ENCODE peak calls at places on chromosome 17, in seven cellular contexts. C is SK-N-SH, U is HepG2, T is A549, N is K562, M is HCT116, R is GM12878. P is an unnamed sample.
A peak's percentile ranks its signal among the peaks of the same experiment; 100 is the strongest.

GRCh38 chr17:61411114-61411943 is 11.7 kb downstream of the TBX2 start:
- DNase-seq in C (peak; percentile 79), U (no peak), T (no peak), N (no peak), M (no peak), R (no peak), P (peak; percentile 70)

GRCh38 chr17:36072431-36073121 is 8.5 kb downstream of the CCL18 start:
- DNase-seq in C (peak; percentile 62), U (peak; percentile 52), T (peak; percentile 70), N (peak; percentile 78), M (peak; percentile 24), R (peak; percentile 69), P (peak; percentile 90)

GRCh38 chr17:50177476-50177875 is 11.7 kb downstream of the SGCA start:
- DNase-seq in C (no peak), U (no peak), T (no peak), N (no peak), M (no peak), R (no peak), P (no peak)

GRCh38 chr17:6306820-6307219 is 128.1 kb downstream of the AIPL1 start:
- DNase-seq in C (no peak), U (no peak), T (no peak), N (no peak), M (no peak), R (no peak), P (no peak)

GRCh38 chr17:35167666-35168065 is 20.0 kb downstream of the UNC45B start:
- DNase-seq in C (no peak), U (no peak), T (no peak), N (no peak), M (no peak), R (no peak), P (no peak)

GRCh38 chr17:4956493-4957061 is 5.7 kb downstream of the ENO3 start:
- DNase-seq in C (no peak), U (no peak), T (no peak), N (no peak), M (no peak), R (no peak), P (peak; percentile 90)

GRCh38 chr17:70820276-70820675 is 650.9 kb downstream of the KCNJ2 start:
- DNase-seq in C (no peak), U (no peak), T (no peak), N (no peak), M (no peak), R (no peak), P (no peak)

GRCh38 chr17:80248894-80249710 is 11.6 kb upstream of the RNF213 start:
- DNase-seq in C (peak; percentile 30), U (no peak), T (no peak), N (peak; percentile 54), M (no peak), R (no peak), P (no peak)

GRCh38 chr17:64615025-64615677 is 47.0 kb downstream of the SMURF2 start:
- DNase-seq in C (no peak), U (no peak), T (no peak), N (no peak), M (no peak), R (no peak), P (peak; percentile 12)

GRCh38 chr17:64448665-64449512 is at the start of gene MILR1:
- DNase-seq in C (no peak), U (no peak), T (peak; percentile 56), N (peak; percentile 74), M (peak; percentile 65), R (peak; percentile 77), P (no peak)

GRCh38 chr17:63086483-63087185 is 120.6 kb downstream of the TANC2 start:
- DNase-seq in C (no peak), U (no peak), T (no peak), N (no peak), M (no peak), R (no peak), P (no peak)

GRCh38 chr17:17817552-17817947 is 19.2 kb downstream of the SREBF1 start:
- DNase-seq in C (no peak), U (no peak), T (no peak), N (no peak), M (no peak), R (no peak), P (no peak)

GRCh38 chr17:12231027-12231682 is 210.5 kb downstream of the MAP2K4 start:
- DNase-seq in C (no peak), U (no peak), T (peak; percentile 13), N (no peak), M (no peak), R (no peak), P (no peak)

GRCh38 chr17:53570731-53571130 is 252.0 kb upstream of the KIF2B start:
- DNase-seq in C (no peak), U (no peak), T (no peak), N (no peak), M (no peak), R (no peak), P (no peak)

GRCh38 chr17:337022-337420 is 15.6 kb downstream of the RPH3AL start:
- DNase-seq in C (no peak), U (no peak), T (no peak), N (no peak), M (no peak), R (no peak), P (no peak)

GRCh38 chr17:40550608-40551007 is 14.7 kb downstream of the CCR7 start:
- DNase-seq in C (no peak), U (no peak), T (no peak), N (no peak), M (no peak), R (no peak), P (no peak)

DNA sequence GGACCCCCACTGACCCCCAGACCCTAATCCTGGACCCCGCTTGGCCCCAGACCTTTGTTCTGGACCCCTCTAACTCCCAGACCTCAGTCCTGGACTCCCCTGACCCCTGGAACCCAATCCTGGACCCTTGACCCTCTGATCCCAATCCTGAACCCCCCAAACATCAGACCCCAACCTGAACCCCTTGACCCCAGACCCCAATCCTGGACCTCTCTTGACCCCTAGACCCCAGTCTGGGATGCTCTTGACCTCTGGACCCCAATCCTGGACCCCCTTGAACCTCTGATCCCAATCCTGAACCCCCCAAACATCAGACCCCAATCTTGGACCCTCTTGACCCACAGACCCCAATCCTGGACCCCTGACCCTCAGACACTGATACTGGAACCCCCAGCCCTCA is 13.5 kb upstream of the P2RX1 start:
- DNase-seq in C (no peak), U (no peak), T (no peak), N (no peak), M (no peak), R (no peak), P (no peak)
- TF ChIP-seq REST in C (no peak), U (no peak), T (no peak), N (no peak), M (no peak), R (no peak), P (no peak)

GRCh38 chr17:55584861-55585260 is 73.6 kb upstream of the SMIM36 start:
- DNase-seq in C (no peak), U (no peak), T (no peak), N (no peak), M (no peak), R (no peak), P (no peak)

GRCh38 chr17:55584055-55584685 is 72.9 kb upstream of the SMIM36 start:
- DNase-seq in C (no peak), U (no peak), T (no peak), N (no peak), M (no peak), R (no peak), P (no peak)

GRCh38 chr17:55580596-55581133 is 69.4 kb upstream of the SMIM36 start:
- DNase-seq in C (no peak), U (no peak), T (no peak), N (no peak), M (no peak), R (peak; percentile 16), P (no peak)

GRCh38 chr17:55585629-55586028 is 74.4 kb upstream of the SMIM36 start:
- DNase-seq in C (no peak), U (no peak), T (no peak), N (no peak), M (no peak), R (no peak), P (no peak)

DNA sequence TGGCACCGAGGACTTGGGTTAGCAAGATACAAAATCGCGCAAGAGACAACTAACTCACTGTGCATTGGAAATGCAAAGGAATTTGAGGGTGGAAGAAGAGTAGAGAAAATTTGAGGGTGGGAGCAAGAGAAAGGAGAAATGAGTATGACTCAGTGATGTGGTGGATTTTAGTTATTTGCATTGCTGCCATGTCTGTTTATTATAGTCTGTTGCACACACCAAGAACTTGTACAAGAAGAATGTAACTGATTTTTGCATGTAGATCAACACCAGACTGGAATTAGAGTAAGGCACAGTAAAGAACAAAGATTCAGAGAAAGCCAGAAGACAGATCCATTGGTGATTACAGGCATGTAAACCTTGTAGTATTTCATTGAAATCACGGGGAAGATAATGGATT is 71.7 kb upstream of the SMIM36 start:
- DNase-seq in C (no peak), U (no peak), T (no peak), N (no peak), M (no peak), R (no peak), P (no peak)
- H3K4me2 ChIP-seq in C (no peak overlapping the region), U (no peak overlapping the region), T (peak overlapping the region; percentile 45), N (no peak overlapping the region), M (no peak overlapping the region), R (no peak overlapping the region), P (no peak overlapping the region)

GRCh38 chr17:41647940-41648410 is 23.6 kb upstream of the KRT17 start:
- DNase-seq in C (peak; percentile 90), U (peak; percentile 69), T (peak; percentile 96), N (peak; percentile 87), M (peak; percentile 54), R (no peak), P (peak; percentile 95)

GRCh38 chr17:41648411-41649195 is 24.2 kb upstream of the KRT17 start:
- DNase-seq in C (peak; percentile 94), U (peak; percentile 75), T (peak; percentile 93), N (peak; percentile 86), M (peak; percentile 77), R (no peak), P (peak; percentile 94)

GRCh38 chr17:41651625-41652460 is 27.5 kb upstream of the KRT17 start:
- DNase-seq in C (peak; percentile 11), U (no peak), T (no peak), N (no peak), M (no peak), R (no peak), P (no peak)

GRCh38 chr17:41650794-41651624 is 26.6 kb upstream of the KRT17 start:
- DNase-seq in C (no peak), U (no peak), T (no peak), N (no peak), M (no peak), R (no peak), P (no peak)

DNA sequence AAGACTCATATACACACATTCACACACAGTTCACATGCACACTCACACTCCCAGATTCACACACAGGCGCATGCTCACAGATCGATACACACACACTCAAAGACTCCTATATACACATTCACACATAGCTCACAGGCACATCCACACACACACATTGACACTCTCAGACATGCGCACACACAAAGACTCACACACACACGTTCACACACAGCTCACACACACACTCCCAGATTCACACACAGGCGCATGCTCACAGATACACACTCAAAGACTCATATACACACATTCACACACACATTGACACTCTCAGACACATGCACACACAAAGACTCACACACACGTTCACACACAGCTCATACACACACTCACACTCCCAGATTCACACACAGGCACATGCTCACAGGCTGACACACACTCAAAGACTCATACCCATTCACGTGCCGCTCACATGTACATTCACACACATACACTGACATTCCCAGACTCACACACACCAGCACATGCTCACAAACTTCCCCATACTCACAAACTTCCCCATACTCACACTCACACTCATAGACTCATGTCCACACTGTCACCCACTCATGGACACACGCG is 25.6 kb upstream of the KRT17 start:
- DNase-seq in C (no peak), U (no peak), T (no peak), N (no peak), M (no peak), R (no peak), P (no peak)
- H3K4me3 ChIP-seq in C (no peak overlapping the region), U (no peak overlapping the region), T (no peak overlapping the region), N (no peak overlapping the region), M (no peak overlapping the region), R (no peak overlapping the region), P (no peak overlapping the region)

GRCh38 chr17:27009087-27009486 is 284.8 kb upstream of the WSB1 start:
- DNase-seq in C (no peak), U (no peak), T (no peak), N (no peak), M (no peak), R (no peak), P (no peak)
- TF ChIP-seq REST in C (no peak), U (no peak), T (no peak), N (no peak), M (no peak), R (no peak), P (no peak)